ENCODE peak calls at places on chromosomes 2 and 18, in four cellular contexts. F is fibroblast of lung, M is astrocyte, K is neuronal stem cell. J is an unnamed sample.

GRCh38 chr2:168469281-168469988 is 13.4 kb downstream of the CERS6 start:
- DNase-seq in F (no peak), M (no peak), K (no peak), J (no peak)

GRCh38 chr2:85470850-85471800 is 52.6 kb downstream of the SH2D6 start:
- DNase-seq in F (no peak), M (no peak), K (no peak), J (no peak)

GRCh38 chr18:62448426-62448825 is 74.4 kb upstream of the ZCCHC2 start:
- DNase-seq in F (no peak), M (no peak), K (no peak), J (no peak)

GRCh38 chr2:72793798-72794447 is 31.9 kb downstream of the EXOC6B start:
- DNase-seq in F (peak; percentile 34), M (peak; percentile 30), K (no peak), J (no peak)

GRCh38 chr2:12293868-12294267 is 422.9 kb upstream of the TRIB2 start:
- DNase-seq in F (peak; percentile 23), M (peak; percentile 20), K (no peak), J (no peak)

GRCh38 chr2:118310016-118310877 is 222.0 kb downstream of the INSIG2 start:
- DNase-seq in F (peak; percentile 58), M (peak; percentile 38), K (no peak), J (no peak)

GRCh38 chr18:28331551-28331950 is 154.6 kb upstream of the CDH2 start:
- DNase-seq in F (peak; percentile 5), M (peak; percentile 6), K (no peak), J (no peak)

GRCh38 chr2:185245806-185246205 is 492.8 kb upstream of the FSIP2 start:
- DNase-seq in F (peak; percentile 55), M (peak; percentile 43), K (peak; percentile 9), J (no peak)

GRCh38 chr2:234320098-234320497 is 176.8 kb downstream of the ARL4C start:
- DNase-seq in F (no peak), M (no peak), K (no peak), J (no peak)

GRCh38 chr2:144707927-144708326 is 188.0 kb upstream of the ZEB2 start:
- DNase-seq in F (peak; percentile 80), M (peak; percentile 72), K (no peak), J (no peak)

GRCh38 chr2:8669157-8669852 is 12.6 kb upstream of the ID2 start:
- DNase-seq in F (peak; percentile 86), M (peak; percentile 85), K (no peak), J (no peak)

GRCh38 chr2:120278901-120279300 is 26.2 kb downstream of the RALB start:
- DNase-seq in F (no peak), M (no peak), K (peak; percentile 43), J (no peak)

GRCh38 chr2:211611061-211611518 is 927.5 kb downstream of the ERBB4 start:
- DNase-seq in F (no peak), M (no peak), K (no peak), J (no peak)

GRCh38 chr2:15410884-15411283 is 150.2 kb downstream of the NBAS start:
- DNase-seq in F (no peak), M (no peak), K (no peak), J (no peak)

GRCh38 chr2:100285691-100286090 is 36.6 kb downstream of the LONRF2 start:
- DNase-seq in F (peak; percentile 93), M (peak; percentile 92), K (no peak), J (no peak)

GRCh38 chr2:145798419-145798818 is 1278.5 kb upstream of the ZEB2 start:
- DNase-seq in F (no peak), M (no peak), K (no peak), J (no peak)

GRCh38 chr2:28527196-28527595 is 31.3 kb downstream of the PLB1 start:
- DNase-seq in F (no peak), M (no peak), K (no peak), J (no peak)

DNA sequence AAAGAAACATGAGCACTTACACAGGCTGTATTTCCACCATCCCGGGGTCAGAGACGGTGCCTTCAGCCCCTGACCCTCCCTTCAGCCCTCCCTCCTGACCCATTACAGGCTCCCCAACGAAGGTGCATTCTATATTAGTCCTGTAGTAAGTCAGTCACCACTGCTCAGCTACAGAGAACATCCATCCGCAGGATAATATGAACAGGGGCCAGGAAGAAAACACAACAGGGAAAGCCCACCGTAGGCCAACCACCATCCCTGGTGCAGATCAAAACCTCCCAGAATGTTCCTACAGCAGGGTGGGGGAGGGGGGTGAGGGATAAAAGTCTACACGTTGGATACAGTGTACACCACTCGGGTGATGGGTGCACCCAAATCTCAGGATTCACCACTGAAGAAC is 15.1 kb downstream of the PXDN start:
- DNase-seq in F (no peak), M (no peak), K (no peak), J (no peak)
- H3K9ac ChIP-seq in F (no peak overlapping the region), M (peak overlapping the region; percentile 95), K (no peak overlapping the region), J (no peak overlapping the region)

GRCh38 chr2:60540054-60540453 is 13.4 kb downstream of the BCL11A start:
- DNase-seq in F (no peak), M (no peak), K (no peak), J (no peak)

GRCh38 chr2:60548844-60549243 is 4.6 kb downstream of the BCL11A start:
- DNase-seq in F (no peak), M (no peak), K (no peak), J (no peak)

GRCh38 chr2:60549250-60550150 is 4.0 kb downstream of the BCL11A start:
- DNase-seq in F (peak; percentile 38), M (no peak), K (no peak), J (no peak)

GRCh38 chr2:60544059-60544458 is 9.4 kb downstream of the BCL11A start:
- DNase-seq in F (peak; percentile 23), M (no peak), K (no peak), J (no peak)

DNA sequence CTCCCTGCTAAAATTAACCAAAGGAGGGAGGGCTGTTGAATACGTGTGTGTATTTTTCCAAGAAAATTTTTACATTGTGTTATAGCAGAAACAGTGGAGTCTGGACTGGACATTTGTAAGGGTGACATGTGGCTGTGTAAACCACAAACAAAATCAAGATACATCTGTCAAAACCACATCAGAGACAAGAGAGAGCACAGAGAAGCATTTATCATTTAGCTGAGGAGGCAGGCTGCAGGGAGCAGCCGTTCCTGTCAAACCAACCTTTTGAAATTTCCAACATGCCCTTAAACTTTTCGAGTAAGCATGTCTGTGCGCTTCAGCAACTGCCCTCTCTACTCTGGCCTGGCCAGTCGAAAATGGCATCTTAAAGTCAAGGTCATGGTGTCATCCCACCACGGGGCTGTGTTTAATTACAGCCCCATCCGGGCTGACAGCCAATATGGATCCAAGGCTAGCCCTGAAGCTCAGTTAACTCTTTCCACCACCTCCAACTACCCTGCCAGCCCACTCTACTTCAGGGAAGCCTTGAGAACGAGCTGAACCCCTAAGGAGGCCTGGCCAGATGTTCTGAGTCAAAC is 8.4 kb downstream of the BCL11A start:
- DNase-seq in F (no peak), M (no peak), K (no peak), J (no peak)
- H3K27me3 ChIP-seq in F (no peaks in the 10 kb centered on the region), M (no peaks in the 10 kb centered on the region), K (no peaks in the 10 kb centered on the region), J (no peaks in the 10 kb centered on the region)

DNA sequence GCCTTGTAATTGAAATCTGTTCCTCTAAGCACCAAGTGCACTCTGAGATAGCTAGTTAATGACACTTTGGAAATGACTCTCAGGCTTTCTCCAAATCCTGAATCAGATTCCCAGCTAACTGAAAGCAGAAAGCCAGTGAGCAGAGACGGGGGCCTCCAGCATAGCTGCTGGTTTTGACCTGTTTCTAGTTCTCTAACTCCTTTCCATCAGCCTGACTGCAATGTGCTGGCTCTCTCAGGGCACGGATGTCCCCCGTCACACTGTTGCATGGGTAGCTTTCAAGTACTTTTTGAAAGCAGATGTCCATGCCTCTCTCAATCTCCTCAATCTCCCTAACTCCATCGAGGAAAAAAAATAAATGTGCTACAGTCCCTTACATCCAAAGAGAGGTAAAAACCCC is 326.5 kb downstream of the SATB2 start:
- DNase-seq in F (no peak), M (no peak), K (no peak), J (no peak)
- H3K9ac ChIP-seq in F (no peak overlapping the region), M (no peak overlapping the region), K (no peak overlapping the region), J (no peak overlapping the region)

DNA sequence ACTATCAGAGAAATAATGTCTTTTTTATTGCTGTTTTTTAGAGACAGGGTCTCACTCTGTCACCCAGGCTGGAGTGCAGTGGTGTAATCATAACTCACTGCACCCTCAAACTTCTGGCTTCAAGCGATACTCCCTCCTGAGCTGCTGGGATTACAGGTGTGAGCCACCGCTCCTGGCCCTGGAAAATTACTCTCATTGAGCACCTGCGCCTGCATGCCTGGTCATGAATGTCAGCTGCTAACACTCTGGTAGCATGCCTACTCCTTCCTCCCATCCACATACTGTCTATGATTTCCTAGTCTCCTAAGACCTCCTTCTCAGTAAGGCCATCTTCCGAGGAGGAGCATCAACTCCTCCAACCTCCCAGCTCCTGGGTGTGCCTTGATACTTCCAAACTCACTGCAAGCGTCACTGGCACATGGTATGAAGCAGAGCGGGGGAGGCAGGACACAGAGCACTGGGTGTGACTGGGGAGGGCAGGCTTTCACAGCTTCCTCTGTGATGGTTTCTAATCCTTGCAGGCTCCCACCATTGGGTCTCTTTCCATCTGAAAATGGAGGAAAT is 1.6 kb upstream of the MAP2 start:
- DNase-seq in F (no peak), M (no peak), K (no peak), J (no peak)
- H3K27me3 ChIP-seq in F (no peaks in the 10 kb centered on the region), M (no peaks in the 10 kb centered on the region), K (no peaks in the 10 kb centered on the region), J (peaks cover 8% of the 10 kb centered on the region)

GRCh38 chr2:113324684-113325160 is 46.0 kb upstream of the PAX8 start:
- DNase-seq in F (peak; percentile 76), M (peak; percentile 55), K (no peak), J (peak; percentile 57)
- H3K9ac ChIP-seq in F (no peak overlapping the region), M (peak overlapping the region; percentile 79), K (peak overlapping the region; percentile 77), J (peak overlapping the region; percentile 74)

GRCh38 chr18:54228364-54228763 is 3.9 kb upstream of the MBD2 start:
- DNase-seq in F (no peak), M (no peak), K (no peak), J (no peak)
- H3K27me3 ChIP-seq in F (no peaks in the 10 kb centered on the region), M (no peaks in the 10 kb centered on the region), K (no peaks in the 10 kb centered on the region), J (no peaks in the 10 kb centered on the region)

GRCh38 chr2:44766220-44766619 is 175.3 kb upstream of the SIX3 start:
- DNase-seq in F (no peak), M (no peak), K (no peak), J (no peak)
- H3K9ac ChIP-seq in F (no peak overlapping the region), M (no peak overlapping the region), K (no peak overlapping the region), J (no peak overlapping the region)